ENCODE peak calls at places on chromosome 5, in six cellular contexts. One of them, this sample, is unnamed.

GRCh38 chr5:161167001-161167765 is 315.2 kb upstream of the ATP10B start:
- DNase-seq in AG09309: no peak
- DNase-seq in HCT116: no peak
- DNase-seq in prostate gland: no peak
- DNase-seq in Peyer's patch: no peak
- DNase-seq in transverse colon: no peak
- DNase-seq in this sample: no peak

GRCh38 chr5:107457138-107457537 is 213.6 kb downstream of the EFNA5 start:
- DNase-seq in AG09309: no peak
- DNase-seq in HCT116: no peak
- DNase-seq in prostate gland: no peak
- DNase-seq in Peyer's patch: no peak
- DNase-seq in transverse colon: no peak
- DNase-seq in this sample: no peak

GRCh38 chr5:27158775-27159174 is 120.4 kb upstream of the CDH9 start:
- DNase-seq in AG09309: no peak
- DNase-seq in HCT116: no peak
- DNase-seq in prostate gland: no peak
- DNase-seq in Peyer's patch: no peak
- DNase-seq in transverse colon: no peak
- DNase-seq in this sample: no peak

GRCh38 chr5:88555658-88556057 is 287.0 kb upstream of the TMEM161B start:
- DNase-seq in AG09309: no peak
- DNase-seq in HCT116: no peak
- DNase-seq in prostate gland: no peak
- DNase-seq in Peyer's patch: no peak
- DNase-seq in transverse colon: no peak
- DNase-seq in this sample: no peak

GRCh38 chr5:126939887-126940286 is 90.5 kb downstream of the MARCHF3 start:
- DNase-seq in AG09309: no peak
- DNase-seq in HCT116: no peak
- DNase-seq in prostate gland: no peak
- DNase-seq in Peyer's patch: no peak
- DNase-seq in transverse colon: no peak
- DNase-seq in this sample: no peak

GRCh38 chr5:73748510-73749410 is 122.8 kb downstream of the ARHGEF28 start:
- DNase-seq in AG09309: no peak
- DNase-seq in HCT116: no peak
- DNase-seq in prostate gland: no peak
- DNase-seq in Peyer's patch: no peak
- DNase-seq in transverse colon: no peak
- DNase-seq in this sample: no peak

GRCh38 chr5:37737326-37738056 is 102.3 kb downstream of the GDNF start:
- DNase-seq in AG09309: no peak
- DNase-seq in HCT116: no peak
- DNase-seq in prostate gland: no peak
- DNase-seq in Peyer's patch: no peak
- DNase-seq in transverse colon: no peak
- DNase-seq in this sample: no peak

GRCh38 chr5:159393854-159394274 is 63.6 kb upstream of the IL12B start:
- DNase-seq in AG09309: no peak
- DNase-seq in HCT116: no peak
- DNase-seq in prostate gland: no peak
- DNase-seq in Peyer's patch: no peak
- DNase-seq in transverse colon: no peak
- DNase-seq in this sample: no peak

GRCh38 chr5:148794275-148794674 is 32.1 kb upstream of the ADRB2 start:
- DNase-seq in AG09309: no peak
- DNase-seq in HCT116: no peak
- DNase-seq in prostate gland: no peak
- DNase-seq in Peyer's patch: no peak
- DNase-seq in transverse colon: no peak
- DNase-seq in this sample: no peak

GRCh38 chr5:153891394-153891793 is 147.3 kb downstream of the FAM114A2 start:
- DNase-seq in AG09309: no peak
- DNase-seq in HCT116: no peak
- DNase-seq in prostate gland: no peak
- DNase-seq in Peyer's patch: no peak
- DNase-seq in transverse colon: no peak
- DNase-seq in this sample: no peak

GRCh38 chr5:58453326-58453725 is 6.6 kb downstream of the PLK2 start:
- DNase-seq in AG09309: no peak
- DNase-seq in HCT116: no peak
- DNase-seq in prostate gland: no peak
- DNase-seq in Peyer's patch: no peak
- DNase-seq in transverse colon: no peak
- DNase-seq in this sample: no peak

GRCh38 chr5:25707093-25707492 is 1062.3 kb upstream of the CDH10 start:
- DNase-seq in AG09309: no peak
- DNase-seq in HCT116: no peak
- DNase-seq in prostate gland: no peak
- DNase-seq in Peyer's patch: no peak
- DNase-seq in transverse colon: no peak
- DNase-seq in this sample: no peak

GRCh38 chr5:180860273-180860886 is 696 bp downstream of the ZFP62 start:
- DNase-seq in AG09309: no peak
- DNase-seq in HCT116: peak
- DNase-seq in prostate gland: no peak
- DNase-seq in Peyer's patch: peak
- DNase-seq in transverse colon: peak
- DNase-seq in this sample: no peak

GRCh38 chr5:77354454-77354853 is 137.7 kb downstream of the WDR41 start:
- DNase-seq in AG09309: no peak
- DNase-seq in HCT116: no peak
- DNase-seq in prostate gland: no peak
- DNase-seq in Peyer's patch: no peak
- DNase-seq in transverse colon: no peak
- DNase-seq in this sample: no peak

GRCh38 chr5:149309354-149309753 is 35.9 kb upstream of the GRPEL2 start:
- DNase-seq in AG09309: no peak
- DNase-seq in HCT116: no peak
- DNase-seq in prostate gland: no peak
- DNase-seq in Peyer's patch: no peak
- DNase-seq in transverse colon: no peak
- DNase-seq in this sample: no peak

GRCh38 chr5:14228219-14228618 is 85.1 kb downstream of the TRIO start:
- DNase-seq in AG09309: no peak
- DNase-seq in HCT116: no peak
- DNase-seq in prostate gland: no peak
- DNase-seq in Peyer's patch: no peak
- DNase-seq in transverse colon: no peak
- DNase-seq in this sample: no peak

GRCh38 chr5:1202798-1203185 is 1.4 kb downstream of the SLC6A19 start:
- DNase-seq in AG09309: no peak
- DNase-seq in HCT116: no peak
- DNase-seq in prostate gland: no peak
- DNase-seq in Peyer's patch: no peak
- DNase-seq in transverse colon: no peak
- DNase-seq in this sample: no peak

GRCh38 chr5:1203968-1204692 is 2.7 kb downstream of the SLC6A19 start:
- DNase-seq in AG09309: no peak
- DNase-seq in HCT116: no peak
- DNase-seq in prostate gland: no peak
- DNase-seq in Peyer's patch: no peak
- DNase-seq in transverse colon: no peak
- DNase-seq in this sample: no peak

GRCh38 chr5:1205255-1206180 is 4.1 kb downstream of the SLC6A19 start:
- DNase-seq in AG09309: no peak
- DNase-seq in HCT116: no peak
- DNase-seq in prostate gland: no peak
- DNase-seq in Peyer's patch: no peak
- DNase-seq in transverse colon: no peak
- DNase-seq in this sample: no peak

GRCh38 chr5:1203311-1203967 is 2.0 kb downstream of the SLC6A19 start:
- DNase-seq in AG09309: no peak
- DNase-seq in HCT116: no peak
- DNase-seq in prostate gland: no peak
- DNase-seq in Peyer's patch: no peak
- DNase-seq in transverse colon: no peak
- DNase-seq in this sample: no peak

GRCh38 chr5:1204693-1205242 is 3.4 kb downstream of the SLC6A19 start:
- DNase-seq in AG09309: no peak
- DNase-seq in HCT116: peak
- DNase-seq in prostate gland: no peak
- DNase-seq in Peyer's patch: no peak
- DNase-seq in transverse colon: no peak
- DNase-seq in this sample: no peak
- TF ChIP-seq CTCF in AG09309: peak
- TF ChIP-seq CTCF in HCT116: peak
- TF ChIP-seq CTCF in prostate gland: no peak
- TF ChIP-seq CTCF in Peyer's patch: peak
- TF ChIP-seq CTCF in transverse colon: peak
- TF ChIP-seq CTCF in this sample: peak

GRCh38 chr5:146646441-146646840 is 130.5 kb upstream of the GPR151 start:
- DNase-seq in AG09309: no peak
- DNase-seq in HCT116: no peak
- DNase-seq in prostate gland: no peak
- DNase-seq in Peyer's patch: no peak
- DNase-seq in transverse colon: no peak
- DNase-seq in this sample: no peak
- TF ChIP-seq CTCF in AG09309: peak
- TF ChIP-seq CTCF in HCT116: no peak
- TF ChIP-seq CTCF in prostate gland: no peak
- TF ChIP-seq CTCF in Peyer's patch: no peak
- TF ChIP-seq CTCF in transverse colon: no peak
- TF ChIP-seq CTCF in this sample: no peak

GRCh38 chr5:155836404-155836803 is 490.6 kb upstream of the SGCD start:
- DNase-seq in AG09309: no peak
- DNase-seq in HCT116: no peak
- DNase-seq in prostate gland: no peak
- DNase-seq in Peyer's patch: no peak
- DNase-seq in transverse colon: no peak
- DNase-seq in this sample: no peak

GRCh38 chr5:155834271-155834975 is 492.5 kb upstream of the SGCD start:
- DNase-seq in AG09309: no peak
- DNase-seq in HCT116: no peak
- DNase-seq in prostate gland: no peak
- DNase-seq in Peyer's patch: no peak
- DNase-seq in transverse colon: no peak
- DNase-seq in this sample: no peak

GRCh38 chr5:155827949-155828348 is 499.0 kb upstream of the SGCD start:
- DNase-seq in AG09309: no peak
- DNase-seq in HCT116: no peak
- DNase-seq in prostate gland: no peak
- DNase-seq in Peyer's patch: no peak
- DNase-seq in transverse colon: no peak
- DNase-seq in this sample: no peak

GRCh38 chr5:155838394-155838793 is 488.6 kb upstream of the SGCD start:
- DNase-seq in AG09309: no peak
- DNase-seq in HCT116: no peak
- DNase-seq in prostate gland: no peak
- DNase-seq in Peyer's patch: no peak
- DNase-seq in transverse colon: no peak
- DNase-seq in this sample: no peak

GRCh38 chr5:155833282-155833681 is 493.7 kb upstream of the SGCD start:
- DNase-seq in AG09309: no peak
- DNase-seq in HCT116: no peak
- DNase-seq in prostate gland: no peak
- DNase-seq in Peyer's patch: no peak
- DNase-seq in transverse colon: no peak
- DNase-seq in this sample: no peak
- TF ChIP-seq CTCF in AG09309: peak
- TF ChIP-seq CTCF in HCT116: no peak
- TF ChIP-seq CTCF in prostate gland: no peak
- TF ChIP-seq CTCF in Peyer's patch: no peak
- TF ChIP-seq CTCF in transverse colon: no peak
- TF ChIP-seq CTCF in this sample: no peak

DNA sequence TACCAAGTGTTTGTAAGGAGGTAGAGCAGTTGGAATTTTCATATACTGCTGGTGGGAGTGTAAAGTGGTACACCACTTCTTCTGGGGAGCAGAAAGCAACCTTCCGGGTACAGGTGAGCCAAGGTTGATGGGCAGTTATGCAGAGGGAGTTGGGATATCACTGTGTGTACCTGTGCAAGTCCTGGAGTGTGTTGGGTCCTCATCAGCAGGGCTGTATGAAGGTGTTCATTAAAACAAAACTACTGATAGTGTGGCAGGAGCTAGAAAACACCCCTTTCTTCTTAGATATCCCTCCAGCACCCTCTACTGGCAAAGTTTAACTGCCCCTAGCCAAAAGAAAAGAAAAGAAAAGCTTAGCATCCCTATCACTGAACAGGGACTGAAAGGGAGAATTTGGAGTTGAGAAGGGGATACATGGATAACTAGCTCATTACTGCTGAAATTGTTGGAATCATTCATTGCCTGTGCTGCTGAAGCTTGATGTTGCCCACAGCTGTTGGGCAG is 10.7 kb downstream of the MARCHF6 start:
- DNase-seq in AG09309: no peak
- DNase-seq in HCT116: no peak
- DNase-seq in prostate gland: no peak
- DNase-seq in Peyer's patch: no peak
- DNase-seq in transverse colon: no peak
- DNase-seq in this sample: no peak
- TF ChIP-seq CTCF in AG09309: peak
- TF ChIP-seq CTCF in HCT116: peak
- TF ChIP-seq CTCF in prostate gland: no peak
- TF ChIP-seq CTCF in Peyer's patch: peak
- TF ChIP-seq CTCF in transverse colon: peak
- TF ChIP-seq CTCF in this sample: peak

GRCh38 chr5:178553517-178553916 is 36.7 kb downstream of the COL23A1 start:
- DNase-seq in AG09309: no peak
- DNase-seq in HCT116: no peak
- DNase-seq in prostate gland: no peak
- DNase-seq in Peyer's patch: no peak
- DNase-seq in transverse colon: no peak
- DNase-seq in this sample: no peak

GRCh38 chr5:178547753-178548415 is 42.3 kb downstream of the COL23A1 start:
- DNase-seq in AG09309: no peak
- DNase-seq in HCT116: no peak
- DNase-seq in prostate gland: no peak
- DNase-seq in Peyer's patch: no peak
- DNase-seq in transverse colon: no peak
- DNase-seq in this sample: peak

GRCh38 chr5:178551468-178551867 is 38.7 kb downstream of the COL23A1 start:
- DNase-seq in AG09309: no peak
- DNase-seq in HCT116: no peak
- DNase-seq in prostate gland: no peak
- DNase-seq in Peyer's patch: no peak
- DNase-seq in transverse colon: no peak
- DNase-seq in this sample: no peak

GRCh38 chr5:178548751-178549150 is 41.4 kb downstream of the COL23A1 start:
- DNase-seq in AG09309: no peak
- DNase-seq in HCT116: no peak
- DNase-seq in prostate gland: no peak
- DNase-seq in Peyer's patch: no peak
- DNase-seq in transverse colon: no peak
- DNase-seq in this sample: no peak

DNA sequence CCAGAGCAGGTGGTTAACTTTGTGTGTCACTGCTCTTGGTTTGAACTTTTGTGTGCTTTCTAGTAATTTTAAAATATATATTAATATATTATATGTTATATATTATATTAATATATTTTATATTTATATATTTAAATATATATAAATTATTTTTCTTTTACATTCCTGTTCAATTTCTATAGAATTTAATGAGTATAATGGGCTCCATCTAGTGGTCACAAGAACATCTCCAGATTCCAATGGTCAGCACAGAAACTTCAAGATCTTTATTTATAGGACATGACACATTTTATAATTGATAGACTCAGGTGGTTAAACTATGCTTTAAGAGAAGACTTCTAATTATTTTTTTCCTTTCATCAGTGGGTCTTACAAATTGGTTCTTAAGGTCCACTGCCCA is 39.1 kb downstream of the COL23A1 start:
- DNase-seq in AG09309: no peak
- DNase-seq in HCT116: peak
- DNase-seq in prostate gland: no peak
- DNase-seq in Peyer's patch: no peak
- DNase-seq in transverse colon: no peak
- DNase-seq in this sample: no peak
- TF ChIP-seq CTCF in AG09309: peak
- TF ChIP-seq CTCF in HCT116: peak
- TF ChIP-seq CTCF in prostate gland: peak
- TF ChIP-seq CTCF in Peyer's patch: peak
- TF ChIP-seq CTCF in transverse colon: peak
- TF ChIP-seq CTCF in this sample: peak